ENCODE peak calls at places on chromosomes 13 and 19, in four cellular contexts. One of them, this sample, is unnamed.

GRCh38 chr13:113766035-113766800 is 7.2 kb downstream of the TMEM255B start:
- DNase-seq in HepG2: no peak
- DNase-seq in H1: no peak
- DNase-seq in K562: no peak
- DNase-seq in this sample: no peak

GRCh38 chr19:4310247-4311121 is 6.1 kb downstream of the FSD1 start:
- DNase-seq in HepG2: peak
- DNase-seq in K562: peak
- DNase-seq in H1: peak
- DNase-seq in this sample: no peak

GRCh38 chr19:12208221-12208620 is 45.3 kb downstream of the ZNF136 start:
- DNase-seq in H1: no peak
- DNase-seq in K562: no peak
- DNase-seq in HepG2: peak
- DNase-seq in this sample: no peak

GRCh38 chr19:48123907-48124675 is 13.5 kb upstream of the PLA2G4C start:
- DNase-seq in HepG2: peak
- DNase-seq in H1: no peak
- DNase-seq in K562: no peak
- DNase-seq in this sample: no peak

GRCh38 chr13:52707375-52707774 is 32.2 kb downstream of the CNMD start:
- DNase-seq in K562: no peak
- DNase-seq in H1: no peak
- DNase-seq in HepG2: no peak
- DNase-seq in this sample: no peak

GRCh38 chr19:48419158-48419920 is 25.9 kb downstream of the GRIN2D start:
- DNase-seq in K562: peak
- DNase-seq in H1: peak
- DNase-seq in HepG2: no peak
- DNase-seq in this sample: no peak

GRCh38 chr19:19461671-19462622 is 53.4 kb downstream of the TSSK6 start:
- DNase-seq in HepG2: peak
- DNase-seq in H1: peak
- DNase-seq in K562: peak
- DNase-seq in this sample: no peak

GRCh38 chr19:52963229-52963760 is 614 bp upstream of the ZNF816 start:
- DNase-seq in K562: peak
- DNase-seq in H1: peak
- DNase-seq in HepG2: peak
- DNase-seq in this sample: no peak

GRCh38 chr13:66994097-66994496 is 236.0 kb downstream of the PCDH9 start:
- DNase-seq in H1: peak
- DNase-seq in K562: peak
- DNase-seq in HepG2: peak
- DNase-seq in this sample: no peak

GRCh38 chr13:47426126-47426849 is 529.4 kb upstream of the HTR2A start:
- DNase-seq in HepG2: no peak
- DNase-seq in H1: no peak
- DNase-seq in K562: no peak
- DNase-seq in this sample: no peak

GRCh38 chr19:29617336-29618266 is 11.5 kb downstream of the POP4 start:
- DNase-seq in K562: no peak
- DNase-seq in HepG2: no peak
- DNase-seq in H1: no peak
- DNase-seq in this sample: no peak

GRCh38 chr19:34259367-34259865 is 5.1 kb downstream of the GARRE1 start:
- DNase-seq in K562: no peak
- DNase-seq in H1: no peak
- DNase-seq in HepG2: no peak
- DNase-seq in this sample: no peak

GRCh38 chr13:38879278-38879677 is 111.4 kb downstream of the STOML3 start:
- DNase-seq in H1: no peak
- DNase-seq in K562: no peak
- DNase-seq in HepG2: no peak
- DNase-seq in this sample: no peak

GRCh38 chr19:33399745-33400681 is 26.5 kb downstream of the CEBPG start:
- DNase-seq in H1: no peak
- DNase-seq in HepG2: no peak
- DNase-seq in K562: no peak
- DNase-seq in this sample: peak

GRCh38 chr13:31056650-31057275 is 104.9 kb downstream of the HSPH1 start:
- DNase-seq in HepG2: no peak
- DNase-seq in K562: no peak
- DNase-seq in H1: no peak
- DNase-seq in this sample: no peak

GRCh38 chr13:67643656-67644055 is 413.5 kb upstream of the PCDH9 start:
- DNase-seq in HepG2: no peak
- DNase-seq in H1: no peak
- DNase-seq in K562: no peak
- DNase-seq in this sample: no peak

GRCh38 chr13:32905864-32906180 is 110.4 kb upstream of the KL start:
- DNase-seq in H1: no peak
- DNase-seq in K562: no peak
- DNase-seq in HepG2: no peak
- DNase-seq in this sample: no peak

GRCh38 chr19:18422530-18423191 is 3.5 kb downstream of the SSBP4 start:
- DNase-seq in H1: no peak
- DNase-seq in HepG2: no peak
- DNase-seq in K562: no peak
- DNase-seq in this sample: no peak

GRCh38 chr13:44739120-44739519 is 163.0 kb upstream of the TSC22D1 start:
- DNase-seq in K562: no peak
- DNase-seq in HepG2: no peak
- DNase-seq in H1: no peak
- DNase-seq in this sample: no peak
- TF ChIP-seq TAF1 in K562: no peak
- TF ChIP-seq TAF1 in HepG2: no peak
- TF ChIP-seq TAF1 in H1: no peak
- TF ChIP-seq TAF1 in this sample: no peak

GRCh38 chr19:35349614-35350521 is 2.2 kb downstream of the FFAR1 start:
- DNase-seq in K562: peak
- DNase-seq in H1: peak
- DNase-seq in HepG2: no peak
- DNase-seq in this sample: no peak
- TF ChIP-seq POLR2A in K562: no peak
- TF ChIP-seq POLR2A in H1: no peak
- TF ChIP-seq POLR2A in HepG2: no peak
- TF ChIP-seq POLR2A in this sample: no peak

DNA sequence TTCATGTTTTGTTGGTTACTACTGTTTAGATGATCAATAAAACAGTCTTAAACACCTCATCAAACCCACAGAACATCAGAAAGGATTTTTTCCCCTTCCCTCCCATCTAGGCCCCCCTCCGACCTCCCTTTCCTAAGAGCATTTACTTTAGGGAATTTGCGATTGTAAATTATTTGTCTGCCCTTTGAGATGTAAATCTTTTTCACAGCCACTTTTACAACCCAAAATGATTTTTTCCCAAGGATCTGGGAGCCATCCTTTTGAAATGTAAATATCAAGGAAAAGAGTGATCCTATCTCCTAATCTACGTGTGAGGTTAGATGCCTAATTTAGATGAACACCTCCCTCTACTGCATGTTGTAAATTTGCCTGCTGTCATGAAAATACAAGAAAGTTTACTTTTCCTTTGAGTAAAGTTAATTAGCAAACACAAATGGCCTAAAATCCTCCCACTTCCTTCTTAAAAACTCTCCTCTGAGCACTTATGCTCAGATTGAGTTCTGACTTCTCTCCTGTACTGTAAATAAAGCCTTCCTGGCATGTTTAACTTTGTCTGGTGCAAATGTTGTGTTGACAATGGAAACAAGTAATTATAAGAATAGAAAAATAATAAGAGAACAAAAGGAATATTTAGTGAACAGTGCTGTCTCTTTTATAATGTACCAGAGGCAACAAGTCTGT is 1646.9 kb upstream of the SPRY2 start:
- DNase-seq in H1: no peak
- DNase-seq in K562: no peak
- DNase-seq in HepG2: no peak
- DNase-seq in this sample: no peak
- TF ChIP-seq POLR2AphosphoS5 in H1: no peak
- TF ChIP-seq POLR2AphosphoS5 in K562: no peak
- TF ChIP-seq POLR2AphosphoS5 in HepG2: no peak
- TF ChIP-seq POLR2AphosphoS5 in this sample: no peak

GRCh38 chr13:79992111-79992510 is 348.8 kb downstream of the SPRY2 start:
- DNase-seq in H1: no peak
- DNase-seq in K562: no peak
- DNase-seq in HepG2: no peak
- DNase-seq in this sample: no peak
- TF ChIP-seq TAF1 in H1: no peak
- TF ChIP-seq TAF1 in K562: no peak
- TF ChIP-seq TAF1 in HepG2: no peak
- TF ChIP-seq TAF1 in this sample: no peak

DNA sequence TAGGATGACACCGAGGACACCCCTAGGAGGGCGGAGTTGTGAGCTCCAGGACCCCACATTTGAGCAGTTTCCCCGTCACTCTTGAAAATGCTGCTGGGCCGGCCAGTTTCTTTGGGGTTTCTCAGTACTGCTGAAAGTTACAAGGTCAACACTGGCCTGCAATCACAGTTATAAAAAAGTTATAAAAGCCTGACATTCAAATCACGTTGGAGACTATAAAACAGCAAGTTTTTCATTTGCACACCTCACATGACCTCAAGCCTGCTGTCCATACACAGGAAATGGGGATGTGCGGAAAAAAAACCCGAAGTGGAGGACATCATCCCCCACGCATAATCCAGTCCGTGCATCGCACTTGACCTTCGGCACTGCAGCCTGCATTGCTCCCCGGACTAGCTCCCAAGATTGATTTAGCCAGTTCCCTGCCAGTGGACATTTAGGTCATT is 27.0 kb downstream of the DNM2 start:
- DNase-seq in HepG2: no peak
- DNase-seq in H1: no peak
- DNase-seq in K562: no peak
- DNase-seq in this sample: no peak
- TF ChIP-seq POLR2A in HepG2: no peak
- TF ChIP-seq POLR2A in H1: no peak
- TF ChIP-seq POLR2A in K562: no peak
- TF ChIP-seq POLR2A in this sample: no peak

GRCh38 chr13:78606471-78607408 is 3.4 kb upstream of the POU4F1 start:
- DNase-seq in HepG2: no peak
- DNase-seq in K562: no peak
- DNase-seq in H1: peak
- DNase-seq in this sample: no peak
- TF ChIP-seq POLR2AphosphoS5 in HepG2: no peak
- TF ChIP-seq POLR2AphosphoS5 in K562: no peak
- TF ChIP-seq POLR2AphosphoS5 in H1: no peak
- TF ChIP-seq POLR2AphosphoS5 in this sample: no peak

GRCh38 chr19:435707-436412 is 25.0 kb downstream of the SHC2 start:
- DNase-seq in H1: no peak
- DNase-seq in K562: no peak
- DNase-seq in HepG2: no peak
- DNase-seq in this sample: no peak
- TF ChIP-seq TAF1 in H1: no peak
- TF ChIP-seq TAF1 in K562: no peak
- TF ChIP-seq TAF1 in HepG2: no peak
- TF ChIP-seq TAF1 in this sample: no peak

GRCh38 chr13:97223711-97224461 is 1.8 kb downstream of the MBNL2 start:
- DNase-seq in K562: peak
- DNase-seq in HepG2: peak
- DNase-seq in H1: peak
- DNase-seq in this sample: no peak
- TF ChIP-seq POLR2A in K562: no peak
- TF ChIP-seq POLR2A in HepG2: no peak
- TF ChIP-seq POLR2A in H1: no peak
- TF ChIP-seq POLR2A in this sample: no peak

DNA sequence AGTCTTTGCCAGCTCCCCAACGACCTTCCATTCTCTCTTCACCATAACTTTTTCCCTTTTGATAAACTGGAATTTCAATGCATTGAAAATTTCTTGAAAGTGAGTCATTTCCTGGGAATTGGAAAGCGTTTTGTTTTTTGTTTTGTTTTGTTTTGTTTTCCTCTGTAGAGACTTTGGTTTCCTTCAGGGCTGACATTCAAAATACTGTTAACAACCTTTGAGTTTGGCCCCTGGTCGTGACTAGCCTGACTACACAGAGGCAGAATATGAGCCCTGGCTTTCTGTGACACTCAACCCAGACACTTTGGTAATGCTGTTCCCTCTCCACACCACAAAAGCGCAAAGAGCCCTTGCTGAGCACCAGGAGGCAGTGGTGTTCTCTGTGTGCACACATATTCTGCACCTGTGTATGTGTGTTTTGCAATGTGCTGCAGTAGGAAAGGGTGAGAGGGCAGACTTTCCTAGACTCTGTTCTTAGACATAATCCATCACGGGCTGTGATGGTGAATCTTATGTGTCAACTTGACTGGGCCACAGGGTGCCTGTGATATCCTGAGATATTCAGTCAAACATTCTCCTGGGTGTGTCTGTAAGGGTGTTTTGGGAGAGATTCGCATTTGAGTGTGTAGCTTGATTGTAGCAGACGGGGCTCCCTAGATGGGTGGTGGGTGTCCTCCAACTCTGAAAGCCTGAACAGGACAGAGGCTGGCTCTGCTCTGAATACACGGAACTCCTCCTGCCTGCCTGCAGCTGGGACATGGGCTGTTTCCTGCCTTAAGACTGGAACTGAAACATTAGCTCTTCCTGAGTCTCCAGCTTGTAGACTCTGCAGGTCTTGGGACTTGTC is 29.5 kb upstream of the ANKRD10 start:
- DNase-seq in HepG2: peak
- DNase-seq in H1: no peak
- DNase-seq in K562: peak
- DNase-seq in this sample: peak
- TF ChIP-seq POLR2AphosphoS5 in HepG2: no peak
- TF ChIP-seq POLR2AphosphoS5 in H1: no peak
- TF ChIP-seq POLR2AphosphoS5 in K562: no peak
- TF ChIP-seq POLR2AphosphoS5 in this sample: no peak

GRCh38 chr19:57773488-57773887 is 4.0 kb downstream of the ZNF586 start:
- DNase-seq in K562: no peak
- DNase-seq in HepG2: no peak
- DNase-seq in H1: no peak
- DNase-seq in this sample: no peak
- TF ChIP-seq TAF1 in K562: no peak
- TF ChIP-seq TAF1 in HepG2: no peak
- TF ChIP-seq TAF1 in H1: no peak
- TF ChIP-seq TAF1 in this sample: no peak